ENCODE peak calls at places on chromosomes 16 and 17, in six cellular contexts. C is left ventricle myocardium inferior; V is fibroblast of mammary gland; Y is H7; O is skeletal muscle cell; B is CD4-positive, alpha-beta memory T cell. K is an unnamed sample.

GRCh38 chr16:12158428-12158827 is 181.9 kb downstream of the SNX29 start:
- DNase-seq in V (peak; percentile 99), B (no peak), C (no peak), O (peak; percentile 90), Y (no peak), K (peak; percentile 53)

GRCh38 chr17:58537266-58537665 is 22.8 kb upstream of the MTMR4 start:
- DNase-seq in Y (no peak), B (no peak), O (no peak), C (no peak), V (no peak), K (no peak)

GRCh38 chr17:39014044-39014794 is 47.0 kb upstream of the FBXO47 start:
- DNase-seq in B (no peak), V (peak; percentile 75), Y (no peak), O (peak; percentile 31), C (no peak), K (peak; percentile 80)

GRCh38 chr16:84547539-84548058 is 43.1 kb upstream of the MEAK7 start:
- DNase-seq in Y (no peak), V (no peak), C (no peak), B (no peak), O (no peak), K (no peak)

GRCh38 chr17:19714542-19715411 is 1.6 kb downstream of the SLC47A2 start:
- DNase-seq in O (no peak), B (no peak), Y (peak; percentile 71), C (no peak), V (no peak), K (no peak)

GRCh38 chr16:82991941-82992675 is 365.3 kb downstream of the CDH13 start:
- DNase-seq in B (no peak), O (no peak), V (no peak), Y (no peak), C (no peak), K (no peak)

GRCh38 chr17:69800870-69801269 is 274.2 kb upstream of the KCNJ16 start:
- DNase-seq in B (no peak), O (no peak), V (no peak), C (no peak), Y (no peak), K (no peak)

GRCh38 chr17:81393684-81394376 is 1.4 kb upstream of the BAHCC1 start:
- DNase-seq in Y (peak; percentile 99), O (peak; percentile 98), B (peak; percentile 35), C (peak; percentile 100), V (peak; percentile 100), K (peak; percentile 100)

GRCh38 chr16:2497116-2497630 is 16.6 kb upstream of the ATP6V0C start:
- DNase-seq in C (peak; percentile 86), V (peak; percentile 33), O (no peak), Y (no peak), B (no peak), K (peak; percentile 16)

GRCh38 chr17:42720996-42721583 is 23.8 kb downstream of the EZH1 start:
- DNase-seq in O (peak; percentile 20), C (no peak), B (peak; percentile 68), Y (peak; percentile 67), V (peak; percentile 76), K (peak; percentile 87)

GRCh38 chr17:81290230-81290629 is 4.9 kb downstream of the SLC38A10 start:
- DNase-seq in B (no peak), C (no peak), Y (no peak), O (no peak), V (no peak), K (no peak)

GRCh38 chr17:65043802-65044201 is 12.7 kb downstream of the GNA13 start:
- DNase-seq in V (no peak), C (no peak), O (no peak), B (no peak), Y (no peak), K (no peak)

GRCh38 chr17:7582401-7583252 is 1.0 kb upstream of the MPDU1 start:
- DNase-seq in B (no peak), V (no peak), Y (peak; percentile 78), O (no peak), C (no peak), K (no peak)

GRCh38 chr16:72050769-72051464 is 3.4 kb upstream of the HP start:
- DNase-seq in O (no peak), Y (no peak), C (no peak), B (no peak), V (peak; percentile 54), K (no peak)

GRCh38 chr17:60525347-60525623 is 757 bp downstream of the APPBP2 start:
- DNase-seq in V (peak; percentile 8), Y (no peak), O (no peak), B (no peak), C (no peak), K (peak; percentile 20)

GRCh38 chr16:26982422-26982821 is 84.3 kb upstream of the C16orf82 start:
- DNase-seq in O (no peak), C (no peak), B (no peak), Y (no peak), V (no peak), K (no peak)

GRCh38 chr17:31510273-31511175 is 119.0 kb downstream of the RAB11FIP4 start:
- DNase-seq in V (no peak), O (no peak), Y (no peak), B (no peak), C (peak; percentile 73), K (no peak)

GRCh38 chr17:31511176-31511540 is 119.7 kb downstream of the RAB11FIP4 start:
- DNase-seq in C (no peak), B (no peak), Y (no peak), O (no peak), V (no peak), K (no peak)

GRCh38 chr17:31508310-31509094 is 117.0 kb downstream of the RAB11FIP4 start:
- DNase-seq in Y (peak; percentile 58), V (no peak), C (no peak), B (peak; percentile 90), O (no peak), K (no peak)

GRCh38 chr17:31509805-31510177 is 118.3 kb downstream of the RAB11FIP4 start:
- DNase-seq in C (no peak), Y (no peak), B (no peak), O (no peak), V (no peak), K (no peak)

GRCh38 chr17:31509095-31509804 is 117.8 kb downstream of the RAB11FIP4 start:
- DNase-seq in Y (no peak), V (no peak), B (no peak), O (no peak), C (no peak), K (no peak)
- H3K4me3 ChIP-seq in Y (no peak overlapping the region), V (no peak overlapping the region), B (peak overlapping the region; percentile 72), O (no peak overlapping the region), C (no peak overlapping the region), K (no peak overlapping the region)

GRCh38 chr16:89072216-89073130 is 21.2 kb upstream of the ACSF3 start:
- DNase-seq in V (peak; percentile 46), Y (no peak), C (peak; percentile 31), B (no peak), O (no peak), K (peak; percentile 20)
- H3K4me3 ChIP-seq in V (no peak overlapping the region), Y (no peak overlapping the region), C (no peak overlapping the region), B (no peak overlapping the region), O (no peak overlapping the region), K (no peak overlapping the region)

GRCh38 chr17:47400333-47400732 is 76.6 kb downstream of the EFCAB13 start:
- DNase-seq in Y (no peak), V (no peak), B (no peak), C (no peak), O (no peak), K (no peak)
- H3K4me3 ChIP-seq in Y (no peak overlapping the region), V (no peak overlapping the region), B (no peak overlapping the region), C (no peak overlapping the region), O (no peak overlapping the region), K (no peak overlapping the region)

DNA sequence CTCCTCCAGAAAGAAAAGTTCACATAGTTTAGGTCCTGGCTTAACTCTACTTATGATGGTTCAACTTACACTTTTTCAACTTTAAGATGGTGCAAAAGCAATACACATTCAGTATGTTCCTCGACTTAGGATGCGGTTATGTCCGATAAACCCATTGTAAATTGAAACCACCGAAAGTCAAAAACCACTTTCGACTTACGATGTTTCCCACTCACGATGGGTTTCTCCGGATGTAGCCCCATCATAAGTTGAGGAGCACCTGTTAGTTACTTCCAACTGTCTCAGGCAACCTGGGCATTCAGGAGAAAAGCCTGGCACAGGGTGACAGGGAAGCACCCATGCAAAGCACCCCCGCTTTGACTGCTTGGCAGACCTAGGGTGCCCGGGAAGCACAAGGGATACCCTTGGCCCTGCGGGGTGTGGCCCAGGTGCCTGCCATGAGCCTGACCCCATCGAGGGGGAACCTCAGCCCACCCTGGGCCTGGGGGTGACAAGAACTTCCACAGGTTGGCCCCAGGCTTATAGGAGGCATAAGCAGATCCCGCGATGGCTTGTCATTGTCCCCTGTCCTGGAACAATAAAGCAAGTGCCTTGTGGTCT is 14.0 kb downstream of the UNC119 start:
- DNase-seq in Y (no peak), C (no peak), B (no peak), O (no peak), V (no peak), K (no peak)
- H3K4me3 ChIP-seq in Y (no peak overlapping the region), C (no peak overlapping the region), B (no peak overlapping the region), O (no peak overlapping the region), V (no peak overlapping the region), K (no peak overlapping the region)

DNA sequence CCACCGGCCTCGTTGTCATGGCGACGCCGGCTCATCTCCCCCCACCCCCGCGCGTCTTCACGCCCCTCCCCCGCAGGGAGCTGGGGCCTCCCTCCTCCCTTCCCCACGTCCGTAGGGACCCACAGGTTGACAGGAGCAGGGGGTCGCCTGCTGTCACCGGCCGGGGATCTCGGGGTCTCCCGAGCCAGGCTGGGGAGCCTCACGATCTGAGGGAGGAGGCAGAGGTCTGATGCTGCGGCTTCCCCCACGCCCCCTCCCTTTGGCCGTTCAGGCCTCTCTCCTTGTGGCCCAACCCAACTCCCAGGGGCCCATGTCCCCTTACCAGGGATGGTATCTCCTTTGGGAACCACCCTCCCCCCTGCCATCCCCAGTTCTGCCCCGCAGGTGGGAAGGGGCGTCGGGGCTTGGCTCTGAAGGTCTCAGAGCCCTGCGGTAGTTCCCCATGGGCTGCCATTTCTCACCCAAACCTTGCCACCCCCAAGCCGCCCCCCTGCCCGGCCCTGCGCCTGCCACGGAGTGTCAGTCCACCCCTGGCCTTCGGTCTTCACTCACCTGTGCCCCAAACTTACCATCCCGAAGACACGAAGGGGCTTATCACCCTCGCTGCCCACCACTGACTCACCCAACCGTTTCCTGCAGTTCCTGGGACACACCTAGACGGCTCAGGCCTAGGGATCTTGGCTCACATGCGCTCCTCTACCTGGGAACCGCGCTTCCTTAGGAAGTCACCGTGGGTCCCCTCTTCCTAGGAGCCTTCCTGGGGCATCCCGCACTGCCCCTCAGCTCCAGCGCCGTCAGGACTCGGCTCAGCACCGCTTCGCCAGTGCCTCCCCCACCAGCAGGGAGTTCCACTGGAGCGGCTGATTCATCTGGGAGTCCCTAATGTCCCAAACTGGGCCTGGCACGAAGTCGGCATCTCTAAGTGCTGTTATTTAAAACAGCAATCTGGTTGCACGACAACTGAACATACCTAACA is 966 bp upstream of the DOC2A start:
- DNase-seq in V (no peak), O (no peak), B (no peak), Y (peak; percentile 91), C (no peak), K (no peak)
- H3K4me3 ChIP-seq in V (no peak overlapping the region), O (peak overlapping the region; percentile 51), B (no peak overlapping the region), Y (peak overlapping the region; percentile 83), C (peak overlapping the region; percentile 60), K (no peak overlapping the region)

DNA sequence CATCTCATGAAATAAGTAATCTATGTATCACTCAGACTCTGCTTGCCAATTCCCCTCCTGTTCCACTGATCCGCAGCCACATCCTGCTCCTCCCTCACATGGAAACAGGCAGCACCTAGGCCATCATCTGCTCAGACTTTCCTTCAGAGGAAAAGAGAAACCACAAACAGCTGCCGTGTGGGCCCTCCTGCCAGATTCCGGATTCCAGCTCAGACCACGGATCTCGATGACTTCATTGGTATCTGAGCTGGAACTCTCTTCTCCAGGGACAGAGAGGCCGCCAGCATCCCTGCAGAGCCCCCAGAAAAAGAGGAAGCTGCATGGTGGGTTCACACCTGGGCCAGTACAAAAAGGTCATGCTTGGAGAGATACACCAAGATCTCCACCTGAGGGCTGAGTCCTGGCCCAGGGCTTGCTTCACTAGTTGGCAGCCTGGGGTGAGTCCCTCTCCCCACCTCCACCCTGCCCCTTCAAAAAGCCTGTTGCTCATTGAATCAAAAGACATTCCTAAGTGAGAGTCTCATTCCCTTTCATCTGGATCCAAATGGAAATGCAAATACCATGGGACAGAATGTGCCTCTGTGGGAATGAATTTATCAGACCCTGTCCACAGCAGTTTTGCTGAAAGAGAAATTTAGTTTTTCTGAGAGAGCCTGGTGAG is 47.2 kb downstream of the HOXB1 start:
- DNase-seq in C (no peak), O (peak; percentile 97), B (no peak), Y (no peak), V (peak; percentile 99), K (peak; percentile 94)
- H3K4me3 ChIP-seq in C (no peak overlapping the region), O (no peak overlapping the region), B (no peak overlapping the region), Y (no peak overlapping the region), V (peak overlapping the region; percentile 25), K (no peak overlapping the region)

K was measured in fibroblast of pulmonary artery.